ENCODE peak calls at places on chromosomes 4 and X, in five cellular contexts. M is epithelial cell of proximal tubule; P is NCI-H2081; Z is stimulated activated CD8-positive, alpha-beta memory T cell treated with anti-CD3 and anti-CD28 coated beads, Interleukin-7, amount 100 ng/mL, for 24 hours; R is HS-5. H is an unnamed sample.

GRCh38 chr4:139774759-139775487 is 109.3 kb downstream of the MGST2 start:
- DNase-seq in M (no peak), R (no peak), P (peak), Z (no peak), H (peak)

GRCh38 chrX:65582450-65583082 is 48.0 kb upstream of the LAS1L start:
- DNase-seq in R (no peak), P (no peak), M (no peak), Z (no peak), H (no peak)

GRCh38 chrX:38654302-38654701 is 93.0 kb downstream of the TSPAN7 start:
- DNase-seq in R (no peak), P (peak), Z (no peak), M (no peak), H (no peak)

GRCh38 chrX:9885150-9885549 is 82.0 kb upstream of the CLDN34 start:
- DNase-seq in M (no peak), R (no peak), Z (no peak), P (peak), H (no peak)

GRCh38 chr4:40736910-40737309 is 12.8 kb upstream of the NSUN7 start:
- DNase-seq in P (peak), R (no peak), M (no peak), Z (no peak), H (no peak)

GRCh38 chr4:74670583-74670982 is 123.7 kb downstream of the BTC start:
- DNase-seq in R (no peak), Z (no peak), M (no peak), P (no peak), H (no peak)

GRCh38 chrX:12955882-12956703 is 18.8 kb upstream of the TMSB4X start:
- DNase-seq in Z (no peak), M (no peak), P (no peak), R (no peak), H (peak)

GRCh38 chr4:159107203-159107921 is 4.5 kb downstream of the RAPGEF2 start:
- DNase-seq in Z (no peak), R (no peak), P (no peak), M (no peak), H (no peak)

GRCh38 chr4:38823766-38824165 is 19.2 kb upstream of the TLR1 start:
- DNase-seq in M (no peak), P (no peak), R (no peak), Z (no peak), H (no peak)

GRCh38 chrX:41689711-41690110 is 938 bp downstream of the GPR34 start:
- DNase-seq in P (no peak), M (no peak), Z (no peak), R (no peak), H (no peak)

GRCh38 chr4:181578911-181579310 is 664.3 kb upstream of the TENM3 start:
- DNase-seq in Z (no peak), R (no peak), M (no peak), P (no peak), H (no peak)

GRCh38 chr4:2072971-2073807 is 14.1 kb downstream of the NAT8L start:
- DNase-seq in R (no peak), M (no peak), Z (no peak), P (no peak), H (no peak)

GRCh38 chr4:8114456-8115202 is 44.0 kb downstream of the ABLIM2 start:
- DNase-seq in M (no peak), Z (no peak), P (no peak), R (no peak), H (no peak)

GRCh38 chr4:5980436-5981155 is 37.6 kb downstream of the C4orf50 start:
- DNase-seq in R (no peak), Z (no peak), P (peak), M (no peak), H (no peak)

GRCh38 chr4:6803246-6803645 is 20.7 kb downstream of the KIAA0232 start:
- DNase-seq in M (no peak), R (no peak), Z (no peak), P (no peak), H (no peak)

GRCh38 chr4:17068396-17068795 is 170.0 kb upstream of the LDB2 start:
- DNase-seq in Z (no peak), M (no peak), R (no peak), P (no peak), H (no peak)

GRCh38 chrX:19912-20571 is 261.1 kb upstream of the PLCXD1 start:
- DNase-seq in R (no peak), Z (no peak), P (no peak), M (no peak), H (peak)

GRCh38 chr4:107035711-107036601 is at the start of gene DKK2:
- DNase-seq in Z (no peak), M (no peak), P (no peak), R (no peak), H (no peak)

GRCh38 chrX:130498653-130499274 is 97.0 kb downstream of the RBMX2 start:
- DNase-seq in Z (no peak), R (no peak), P (no peak), M (no peak), H (no peak)

GRCh38 chr4:6633091-6633906 is 7.2 kb upstream of the MRFAP1 start:
- DNase-seq in R (no peak), Z (no peak), P (peak), M (no peak), H (peak)

GRCh38 chr4:26838055-26838842 is 22.4 kb upstream of the STIM2 start:
- DNase-seq in M (no peak), R (no peak), P (no peak), Z (no peak), H (no peak)

GRCh38 chrX:103845165-103845653 is 13.2 kb upstream of the RAB9B start:
- DNase-seq in Z (peak), P (peak), M (peak), R (peak), H (peak)

GRCh38 chrX:72142094-72142843 is 10.6 kb upstream of the RTL5 start:
- DNase-seq in P (peak), Z (no peak), M (no peak), R (no peak), H (no peak)

GRCh38 chr4:105710678-105711077 is 2.1 kb downstream of the GSTCD start:
- DNase-seq in R (no peak), P (peak), Z (no peak), M (no peak), H (no peak)

GRCh38 chrX:66009231-66009845 is 30.5 kb downstream of the VSIG4 start:
- DNase-seq in Z (no peak), M (no peak), P (no peak), R (no peak), H (no peak)

GRCh38 chrX:15505104-15505503 is 4.5 kb downstream of the BMX start:
- DNase-seq in M (no peak), R (no peak), Z (no peak), P (no peak), H (no peak)

GRCh38 chr4:13992975-13993495 is 365.5 kb upstream of the BOD1L1 start:
- DNase-seq in Z (no peak), M (no peak), R (no peak), P (no peak), H (no peak)